ENCODE peak calls at places on chromosomes 4 and X, in five cellular contexts. V is CD8-positive, alpha-beta T cell; I is T-helper 2 cell; O is left cardiac atrium; R is AG04450. E is an unnamed sample.
A peak's percentile ranks its signal among the peaks of the same experiment; 100 is the strongest.

GRCh38 chr4:43763029-43763610 is 685.5 kb downstream of the KCTD8 start:
- DNase-seq in V (peak; percentile 11), I (no peak), O (no peak), R (no peak), E (peak; percentile 2)

GRCh38 chr4:154407483-154407882 is 84.1 kb downstream of the DCHS2 start:
- DNase-seq in V (no peak), I (no peak), O (no peak), R (no peak), E (no peak)

GRCh38 chr4:16270654-16271328 is 44.5 kb upstream of the TAPT1 start:
- DNase-seq in V (no peak), I (no peak), O (no peak), R (no peak), E (no peak)

GRCh38 chrX:132426695-132427281 is 62.0 kb downstream of the MBNL3 start:
- DNase-seq in V (no peak), I (no peak), O (no peak), R (peak; percentile 3), E (peak; percentile 78)

GRCh38 chr4:99821918-99822503 is 5.4 kb downstream of the DAPP1 start:
- DNase-seq in V (no peak), I (no peak), O (no peak), R (no peak), E (no peak)

GRCh38 chr4:114361249-114361648 is 237.4 kb upstream of the UGT8 start:
- DNase-seq in V (no peak), I (no peak), O (no peak), R (no peak), E (no peak)

GRCh38 chrX:53440631-53441517 is 6.7 kb upstream of the HSD17B10 start:
- DNase-seq in V (peak; percentile 19), I (no peak), O (peak; percentile 86), R (no peak), E (peak; percentile 71)

GRCh38 chr4:83381173-83381572 is 46.5 kb upstream of the HPSE start:
- DNase-seq in V (no peak), I (no peak), O (no peak), R (no peak), E (no peak)

GRCh38 chr4:132642196-132642817 is 506.8 kb upstream of the PCDH10 start:
- DNase-seq in V (no peak), I (no peak), O (no peak), R (peak; percentile 16), E (peak; percentile 9)

GRCh38 chrX:123884809-123885408 is 25.1 kb downstream of the XIAP start:
- DNase-seq in V (peak; percentile 25), I (no peak), O (no peak), R (no peak), E (peak; percentile 63)

GRCh38 chrX:3609800-3610199 is 103.6 kb downstream of the PRKX start:
- DNase-seq in V (no peak), I (no peak), O (no peak), R (peak; percentile 55), E (peak; percentile 82)

GRCh38 chrX:49901068-49901467 is 21.3 kb upstream of the CLCN5 start:
- DNase-seq in V (no peak), I (no peak), O (no peak), R (no peak), E (no peak)

E was measured in fibroblast of mammary gland.